ENCODE peak calls at places on chromosomes 13 and 19, in five cellular contexts. M, Q, R, W and E are unnamed samples.

GRCh38 chr19:47633516-47633915 is 24.6 kb downstream of the BICRA start:
- DNase-seq in M (no peak), Q (no peak), R (no peak), W (no peak), E (no peak)

GRCh38 chr19:21432590-21432989 is 35.7 kb downstream of the ZNF493 start:
- DNase-seq in M (no peak), Q (no peak), R (no peak), W (no peak), E (no peak)

GRCh38 chr19:58059003-58059671 is at the start of gene ZNF135:
- DNase-seq in M (peak; percentile 32), Q (peak; percentile 94), R (peak; percentile 87), W (peak; percentile 50), E (no peak)

GRCh38 chr13:50357586-50358118 is 342.4 kb downstream of the KCNRG start:
- DNase-seq in M (no peak), Q (peak; percentile 48), R (peak; percentile 58), W (peak; percentile 93), E (peak; percentile 12)

GRCh38 chr13:43561081-43561480 is 225.7 kb downstream of the ENOX1 start:
- DNase-seq in M (no peak), Q (no peak), R (no peak), W (no peak), E (no peak)

GRCh38 chr13:32159147-32159869 is 127.7 kb downstream of the FRY start:
- DNase-seq in M (no peak), Q (peak; percentile 43), R (no peak), W (peak; percentile 45), E (no peak)

GRCh38 chr19:11663162-11663561 is 65.9 kb downstream of the ZNF627 start:
- DNase-seq in M (no peak), Q (no peak), R (no peak), W (no peak), E (no peak)

GRCh38 chr13:98279473-98280175 is 102.6 kb upstream of the RNF113B start:
- DNase-seq in M (no peak), Q (no peak), R (no peak), W (no peak), E (no peak)

GRCh38 chr19:3336680-3337523 is 29.5 kb upstream of the NFIC start:
- DNase-seq in M (no peak), Q (peak; percentile 96), R (peak; percentile 97), W (peak; percentile 48), E (no peak)

GRCh38 chr19:29798783-29799182 is 13.0 kb upstream of the CCNE1 start:
- DNase-seq in M (no peak), Q (no peak), R (no peak), W (peak; percentile 60), E (no peak)

GRCh38 chr19:49151339-49152217 is 3.6 kb downstream of the HRC start:
- DNase-seq in M (no peak), Q (peak; percentile 64), R (peak; percentile 93), W (peak; percentile 11), E (peak; percentile 99)

GRCh38 chr13:38943231-38943630 is 47.4 kb downstream of the STOML3 start:
- DNase-seq in M (no peak), Q (no peak), R (no peak), W (no peak), E (no peak)

GRCh38 chr13:96431044-96431581 is 341.2 kb downstream of the HS6ST3 start:
- DNase-seq in M (no peak), Q (no peak), R (no peak), W (no peak), E (no peak)

GRCh38 chr19:49812997-49813861 is at the start of gene FUZ:
- DNase-seq in M (peak; percentile 86), Q (peak; percentile 98), R (peak; percentile 98), W (peak; percentile 99), E (peak; percentile 85)

GRCh38 chr19:18396471-18397241 is 766 bp downstream of the LRRC25 start:
- DNase-seq in M (no peak), Q (no peak), R (no peak), W (no peak), E (no peak)

GRCh38 chr13:45781553-45782326 is 69.8 kb downstream of the SIAH3 start:
- DNase-seq in M (no peak), Q (peak; percentile 71), R (no peak), W (no peak), E (no peak)

GRCh38 chr19:7597689-7598088 is 2.0 kb downstream of the CAMSAP3 start:
- DNase-seq in M (no peak), Q (no peak), R (no peak), W (no peak), E (no peak)

GRCh38 chr13:59747529-59747928 is 416.2 kb downstream of the DIAPH3 start:
- DNase-seq in M (no peak), Q (no peak), R (no peak), W (no peak), E (no peak)
- TF ChIP-seq CTCF in M (no peak), Q (no peak), R (no peak), W (no peak), E (no peak)

GRCh38 chr19:56476093-56476492 is 1.1 kb downstream of the ZNF667 start:
- DNase-seq in M (no peak), Q (no peak), R (no peak), W (no peak), E (no peak)
- H3K9me3 ChIP-seq in M (peaks cover 9% of the 10 kb centered on the region), Q (peaks cover 3% of the 10 kb centered on the region), R (peaks cover 64% of the 10 kb centered on the region), W (peaks cover 20% of the 10 kb centered on the region), E (peaks cover 18% of the 10 kb centered on the region)

GRCh38 chr19:33399745-33400681 is 26.5 kb downstream of the CEBPG start:
- DNase-seq in M (no peak), Q (no peak), R (no peak), W (no peak), E (no peak)
- H3K36me3 ChIP-seq in M (no peaks in the 10 kb centered on the region), Q (no peaks in the 10 kb centered on the region), R (no peaks in the 10 kb centered on the region), W (no peaks in the 10 kb centered on the region), E (no peaks in the 10 kb centered on the region)

GRCh38 chr19:27775395-27775794 is 1437.6 kb downstream of the UQCRFS1 start:
- DNase-seq in M (no peak), Q (no peak), R (no peak), W (no peak), E (no peak)

GRCh38 chr19:27773318-27774094 is 1439.4 kb downstream of the UQCRFS1 start:
- DNase-seq in M (no peak), Q (no peak), R (no peak), W (no peak), E (no peak)

GRCh38 chr19:27774337-27774736 is 1438.6 kb downstream of the UQCRFS1 start:
- DNase-seq in M (no peak), Q (no peak), R (no peak), W (no peak), E (peak; percentile 47)

GRCh38 chr19:27776020-27776419 is 1436.9 kb downstream of the UQCRFS1 start:
- DNase-seq in M (no peak), Q (no peak), R (no peak), W (peak; percentile 31), E (peak; percentile 50)

DNA sequence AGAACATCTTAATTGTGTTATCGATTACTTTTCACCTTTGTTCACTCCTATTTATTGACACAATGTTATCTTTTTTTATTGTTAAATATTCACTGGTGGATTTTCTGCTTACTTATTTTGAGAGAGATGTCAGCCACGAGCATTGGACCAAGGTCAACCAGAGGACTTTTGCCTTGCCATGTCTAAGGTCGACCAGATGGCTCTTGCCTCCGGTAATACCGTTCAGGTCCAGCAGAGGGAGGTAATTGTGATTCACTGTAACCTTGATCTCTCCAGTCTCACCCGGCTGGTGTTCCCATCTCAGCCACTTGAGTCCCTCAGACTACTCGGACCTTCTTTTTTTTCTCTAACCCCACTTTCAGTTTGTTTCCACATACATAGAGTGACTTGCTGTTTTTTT is 1438.1 kb downstream of the UQCRFS1 start:
- DNase-seq in M (no peak), Q (no peak), R (no peak), W (no peak), E (peak; percentile 63)
- TF ChIP-seq CTCF in M (peak; percentile 15), Q (no peak), R (no peak), W (peak; percentile 11), E (peak; percentile 53)

GRCh38 chr19:38125238-38125637 is 98.8 kb downstream of the DPF1 start:
- DNase-seq in M (no peak), Q (no peak), R (no peak), W (no peak), E (no peak)

GRCh38 chr19:38120471-38121030 is 103.5 kb downstream of the DPF1 start:
- DNase-seq in M (no peak), Q (no peak), R (no peak), W (no peak), E (no peak)

GRCh38 chr19:38118176-38118575 is 105.8 kb downstream of the DPF1 start:
- DNase-seq in M (no peak), Q (no peak), R (no peak), W (no peak), E (no peak)

DNA sequence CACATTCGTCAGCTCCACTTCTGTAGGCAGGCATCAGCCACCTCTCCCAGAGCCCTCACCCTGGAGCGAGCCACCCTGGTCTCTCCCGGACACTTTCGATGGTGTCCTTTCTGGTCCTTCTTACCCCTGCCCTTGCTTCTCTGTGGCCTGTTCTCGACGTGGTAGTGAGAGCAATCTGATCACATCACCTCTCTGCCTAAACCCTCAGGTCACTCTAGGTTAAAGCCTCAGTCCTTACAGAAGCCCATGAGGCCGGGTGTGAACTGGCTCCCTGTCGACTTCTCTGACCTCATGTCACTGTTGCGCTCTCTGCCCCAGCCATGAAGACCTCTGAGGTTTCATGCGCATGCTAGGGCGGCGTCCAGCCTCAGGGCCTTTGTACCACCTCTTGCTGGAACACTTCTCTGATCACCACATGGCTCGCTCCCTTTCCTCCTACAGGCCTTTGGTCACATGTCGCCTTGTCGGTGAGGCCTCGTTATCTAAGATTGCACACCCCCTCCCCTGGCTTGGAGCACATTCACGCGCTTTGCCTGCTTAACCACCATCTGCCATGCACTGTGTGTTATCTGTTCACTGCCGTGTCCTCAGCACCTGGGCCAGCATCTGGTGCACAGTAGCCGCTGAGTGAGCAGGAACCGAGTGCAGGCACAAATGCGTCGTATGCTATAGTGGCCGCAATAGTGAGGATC is 101.5 kb downstream of the DPF1 start:
- DNase-seq in M (no peak), Q (no peak), R (no peak), W (no peak), E (no peak)
- H3K9me3 ChIP-seq in M (no peaks in the 10 kb centered on the region), Q (peaks cover 11% of the 10 kb centered on the region), R (peaks cover 7% of the 10 kb centered on the region), W (no peaks in the 10 kb centered on the region), E (no peaks in the 10 kb centered on the region)

GRCh38 chr13:113995051-113995601 is 21.2 kb upstream of the C13orf46 start:
- DNase-seq in M (no peak), Q (peak; percentile 24), R (no peak), W (no peak), E (no peak)
- H3K36me3 ChIP-seq in M (peaks cover 59% of the 10 kb centered on the region), Q (peaks cover 56% of the 10 kb centered on the region), R (no peaks in the 10 kb centered on the region), W (peaks cover 65% of the 10 kb centered on the region), E (no peaks in the 10 kb centered on the region)

GRCh38 chr13:110953833-110954532 is 39.1 kb upstream of the ANKRD10 start:
- DNase-seq in M (no peak), Q (no peak), R (no peak), W (no peak), E (no peak)

GRCh38 chr13:110960219-110960618 is 45.4 kb upstream of the ANKRD10 start:
- DNase-seq in M (no peak), Q (no peak), R (no peak), W (no peak), E (no peak)

GRCh38 chr13:110957931-110958330 is 43.1 kb upstream of the ANKRD10 start:
- DNase-seq in M (no peak), Q (no peak), R (no peak), W (no peak), E (no peak)

GRCh38 chr13:110953416-110953815 is 38.5 kb upstream of the ANKRD10 start:
- DNase-seq in M (no peak), Q (no peak), R (no peak), W (no peak), E (no peak)

GRCh38 chr13:110957181-110957884 is 42.5 kb upstream of the ANKRD10 start:
- DNase-seq in M (no peak), Q (no peak), R (no peak), W (peak; percentile 16), E (no peak)
- TF ChIP-seq CTCF in M (no peak), Q (no peak), R (no peak), W (peak; percentile 19), E (no peak)